ENCODE peak calls at places on chromosomes 2 and 18, in ten cellular contexts. X is LNCaP clone FGC; T is activated naive CD4-positive, alpha-beta T cell treated with anti-CD3 and anti-CD28 coated beads, Interleukin-2, amount 50 U/mL, for 16 hours; G is AG08396; Y is ureter; D is ovary; S is H54; K is body of pancreas; O is NCI-H2171 treated with DMSO at 0.1 percent for 48 hours; Z is Daoy. E is an unnamed sample.

GRCh38 chr2:45962522-45962921 is 311.0 kb downstream of the PRKCE start:
- DNase-seq in X (no peak), T (no peak), G (peak), Y (peak), D (peak), S (peak), K (peak), O (no peak), Z (peak), E (peak)

GRCh38 chr2:173451137-173451536 is 96.5 kb downstream of the CDCA7 start:
- DNase-seq in X (no peak), T (no peak), G (no peak), Y (no peak), D (no peak), S (no peak), K (no peak), O (peak), Z (no peak), E (no peak)

GRCh38 chr18:35841283-35841682 is 131.2 kb upstream of the RMP24 start:
- DNase-seq in X (no peak), T (no peak), G (no peak), Y (no peak), D (no peak), S (no peak), K (no peak), O (no peak), Z (no peak), E (no peak)

GRCh38 chr2:1588051-1588993 is 156.0 kb downstream of the PXDN start:
- DNase-seq in X (no peak), T (no peak), G (no peak), Y (peak), D (peak), S (no peak), K (no peak), O (no peak), Z (peak), E (no peak)

GRCh38 chr2:119011162-119011909 is 69.3 kb downstream of the MARCO start:
- DNase-seq in X (no peak), T (no peak), G (peak), Y (no peak), D (peak), S (peak), K (peak), O (no peak), Z (peak), E (peak)

GRCh38 chr2:45218298-45218697 is 209.0 kb upstream of the SIX2 start:
- DNase-seq in X (no peak), T (no peak), G (no peak), Y (no peak), D (no peak), S (no peak), K (no peak), O (no peak), Z (no peak), E (no peak)

GRCh38 chr2:119598576-119598975 is 54.3 kb downstream of the CFAP221 start:
- DNase-seq in X (peak), T (no peak), G (no peak), Y (no peak), D (no peak), S (no peak), K (peak), O (no peak), Z (no peak), E (no peak)

GRCh38 chr2:148860037-148860436 is 15.0 kb upstream of the KIF5C start:
- DNase-seq in X (no peak), T (no peak), G (no peak), Y (no peak), D (no peak), S (no peak), K (no peak), O (no peak), Z (no peak), E (no peak)

GRCh38 chr18:59605633-59606192 is 91.5 kb downstream of the CCBE1 start:
- DNase-seq in X (no peak), T (no peak), G (no peak), Y (no peak), D (peak), S (no peak), K (no peak), O (no peak), Z (no peak), E (no peak)

GRCh38 chr2:219784178-219784577 is 156.7 kb downstream of the SLC4A3 start:
- DNase-seq in X (no peak), T (no peak), G (no peak), Y (no peak), D (no peak), S (no peak), K (no peak), O (peak), Z (no peak), E (no peak)

GRCh38 chr18:48031641-48032040 is 101.2 kb upstream of the SMAD2 start:
- DNase-seq in X (no peak), T (no peak), G (no peak), Y (no peak), D (no peak), S (no peak), K (no peak), O (no peak), Z (no peak), E (no peak)

GRCh38 chr2:190340369-190340768 is 3.0 kb upstream of the INPP1 start:
- DNase-seq in X (no peak), T (no peak), G (no peak), Y (no peak), D (no peak), S (no peak), K (no peak), O (peak), Z (peak), E (no peak)

GRCh38 chr18:60075477-60075876 is 175.7 kb downstream of the PMAIP1 start:
- DNase-seq in X (no peak), T (no peak), G (no peak), Y (no peak), D (peak), S (no peak), K (no peak), O (no peak), Z (no peak), E (no peak)

GRCh38 chr18:54905629-54906028 is 53.6 kb downstream of the CCDC68 start:
- DNase-seq in X (no peak), T (no peak), G (no peak), Y (no peak), D (no peak), S (no peak), K (no peak), O (no peak), Z (no peak), E (no peak)

GRCh38 chr2:149329068-149329467 is 1.3 kb upstream of the LYPD6 start:
- DNase-seq in X (no peak), T (no peak), G (peak), Y (no peak), D (no peak), S (peak), K (peak), O (no peak), Z (peak), E (no peak)

GRCh38 chr2:200624660-200625059 is 38.8 kb downstream of the AOX1 start:
- DNase-seq in X (no peak), T (no peak), G (no peak), Y (no peak), D (no peak), S (no peak), K (no peak), O (no peak), Z (peak), E (no peak)

GRCh38 chr2:65278450-65279030 is 50.9 kb downstream of the ACTR2 start:
- DNase-seq in X (no peak), T (no peak), G (no peak), Y (no peak), D (no peak), S (no peak), K (no peak), O (no peak), Z (peak), E (no peak)

GRCh38 chr2:74849228-74849892 is 15.4 kb downstream of the HK2 start:
- DNase-seq in X (no peak), T (no peak), G (no peak), Y (peak), D (no peak), S (no peak), K (peak), O (no peak), Z (peak), E (no peak)

GRCh38 chr2:118168606-118169005 is 80.3 kb downstream of the INSIG2 start:
- DNase-seq in X (no peak), T (no peak), G (no peak), Y (no peak), D (no peak), S (no peak), K (no peak), O (no peak), Z (peak), E (no peak)

GRCh38 chr18:77044866-77045664 is 87.5 kb downstream of the MBP start:
- DNase-seq in X (no peak), T (no peak), G (no peak), Y (no peak), D (no peak), S (no peak), K (no peak), O (no peak), Z (no peak), E (no peak)

GRCh38 chr2:70688427-70688826 is 79.6 kb downstream of the ADD2 start:
- DNase-seq in X (no peak), T (no peak), G (no peak), Y (no peak), D (no peak), S (no peak), K (no peak), O (no peak), Z (no peak), E (no peak)

GRCh38 chr2:15042824-15043223 is 410.3 kb downstream of the LRATD1 start:
- DNase-seq in X (no peak), T (no peak), G (peak), Y (no peak), D (no peak), S (no peak), K (no peak), O (no peak), Z (no peak), E (no peak)

GRCh38 chr2:43184339-43184895 is 42.0 kb downstream of the ZFP36L2 start:
- DNase-seq in X (no peak), T (peak), G (peak), Y (no peak), D (no peak), S (peak), K (no peak), O (no peak), Z (peak), E (no peak)

GRCh38 chr2:75702593-75702992 is 8.1 kb downstream of the GCFC2 start:
- DNase-seq in X (no peak), T (no peak), G (no peak), Y (no peak), D (no peak), S (no peak), K (no peak), O (no peak), Z (no peak), E (no peak)